ENCODE peak calls at places on chromosome 18, in five cellular contexts. H is H1, E is mammary epithelial cell, A is HCT116, Q is GM23248. Y is an unnamed sample. For H3K79me2 and H3K36me3, the result is how much of the 10 kb centered on the place peaks cover.

GRCh38 chr18:61394983-61395382 is 61.8 kb downstream of the CDH20 start:
- DNase-seq in A (no peak), H (no peak), E (no peak), Q (peak), Y (no peak)

GRCh38 chr18:76447268-76447890 is 47.7 kb downstream of the ZNF516 start:
- DNase-seq in A (no peak), E (no peak), Q (peak), H (no peak), Y (no peak)

GRCh38 chr18:12837747-12838146 is 46.3 kb downstream of the PTPN2 start:
- DNase-seq in E (peak), H (no peak), A (no peak), Q (peak), Y (no peak)

GRCh38 chr18:12904012-12904516 is 20.0 kb upstream of the PTPN2 start:
- DNase-seq in E (no peak), A (no peak), Q (no peak), H (no peak), Y (no peak)

GRCh38 chr18:23855721-23856120 is 158.8 kb upstream of the TTC39C start:
- DNase-seq in E (no peak), A (no peak), H (no peak), Q (no peak), Y (no peak)

GRCh38 chr18:55863876-55864275 is 275.9 kb upstream of the TCF4 start:
- DNase-seq in A (no peak), E (no peak), H (no peak), Q (peak), Y (no peak)

GRCh38 chr18:56545539-56545938 is 92.9 kb downstream of the TXNL1 start:
- DNase-seq in H (no peak), Q (peak), E (no peak), A (no peak), Y (no peak)

GRCh38 chr18:61333746-61334490 is 688 bp downstream of the CDH20 start:
- DNase-seq in Q (peak), E (peak), A (no peak), H (no peak), Y (no peak)

GRCh38 chr18:23844991-23845680 is 155.9 kb downstream of the LAMA3 start:
- DNase-seq in Q (peak), E (peak), H (no peak), A (no peak), Y (no peak)

GRCh38 chr18:50163505-50163904 is 31.4 kb downstream of the MYO5B start:
- DNase-seq in A (no peak), Q (no peak), E (no peak), H (no peak), Y (no peak)

GRCh38 chr18:44149706-44150105 is 531.0 kb upstream of the SETBP1 start:
- DNase-seq in A (no peak), E (peak), H (no peak), Q (peak), Y (peak)

GRCh38 chr18:10022365-10022764 is 108.5 kb downstream of the VAPA start:
- DNase-seq in A (no peak), E (no peak), Q (no peak), H (no peak), Y (no peak)

GRCh38 chr18:13275075-13275474 is 56.5 kb downstream of the LDLRAD4 start:
- DNase-seq in H (no peak), Q (no peak), E (no peak), A (no peak), Y (no peak)

GRCh38 chr18:48990497-48991298 is 39.9 kb upstream of the SMAD7 start:
- DNase-seq in Q (peak), E (peak), H (no peak), A (no peak), Y (no peak)

GRCh38 chr18:45248240-45248903 is 366.9 kb upstream of the SLC14A2 start:
- DNase-seq in A (no peak), E (no peak), H (no peak), Q (peak), Y (no peak)

GRCh38 chr18:78913830-78914585 is 65.6 kb upstream of the SALL3 start:
- DNase-seq in H (no peak), Q (no peak), E (no peak), A (no peak), Y (no peak)

GRCh38 chr18:22169011-22169888 is at the start of gene GATA6:
- DNase-seq in H (peak), E (peak), A (peak), Q (peak), Y (peak)

GRCh38 chr18:398866-399637 is 101.4 kb downstream of the COLEC12 start:
- DNase-seq in H (no peak), Q (no peak), A (no peak), E (no peak), Y (no peak)

GRCh38 chr18:67104700-67105284 is 411.7 kb downstream of the DSEL start:
- DNase-seq in E (peak), H (peak), Q (peak), A (no peak), Y (no peak)

GRCh38 chr18:40414155-40414754 is 1540.8 kb upstream of the PIK3C3 start:
- DNase-seq in E (no peak), H (no peak), Q (peak), A (no peak), Y (no peak)

GRCh38 chr18:9000736-9001135 is 101.8 kb upstream of the NDUFV2 start:
- DNase-seq in Q (no peak), A (no peak), H (no peak), E (no peak), Y (no peak)

GRCh38 chr18:36620801-36621200 is 208.0 kb downstream of the TPGS2 start:
- DNase-seq in H (no peak), Q (peak), A (no peak), E (no peak), Y (no peak)

GRCh38 chr18:55097406-55098170 is 138.3 kb upstream of the CCDC68 start:
- DNase-seq in H (no peak), E (no peak), A (no peak), Q (peak), Y (no peak)

GRCh38 chr18:70469916-70470315 is 181.1 kb downstream of the SOCS6 start:
- DNase-seq in E (no peak), Q (peak), A (no peak), H (no peak), Y (no peak)

GRCh38 chr18:57050314-57050949 is 96.5 kb upstream of the BOD1L2 start:
- DNase-seq in A (no peak), Q (no peak), E (no peak), H (no peak), Y (no peak)

GRCh38 chr18:51135361-51135760 is 62.1 kb downstream of the MEX3C start:
- DNase-seq in A (no peak), H (no peak), Q (peak), E (peak), Y (peak)

GRCh38 chr18:70422061-70422965 is 133.5 kb downstream of the SOCS6 start:
- DNase-seq in A (peak), H (no peak), E (peak), Q (peak), Y (peak)

GRCh38 chr18:22678486-22678885 is 254.6 kb upstream of the RBBP8 start:
- DNase-seq in Q (no peak), H (no peak), A (no peak), E (no peak), Y (no peak)

GRCh38 chr18:70337139-70337972 is 48.5 kb downstream of the SOCS6 start:
- DNase-seq in H (peak), A (peak), E (peak), Q (peak), Y (peak)

GRCh38 chr18:7598167-7599062 is 31.3 kb downstream of the PTPRM start:
- DNase-seq in H (no peak), A (no peak), Q (peak), E (no peak), Y (no peak)

GRCh38 chr18:73897517-73897916 is 250.1 kb downstream of the FBXO15 start:
- DNase-seq in Q (no peak), A (no peak), H (no peak), E (no peak), Y (no peak)

GRCh38 chr18:50783553-50783952 is 36.3 kb downstream of the MRO start:
- DNase-seq in E (no peak), Q (no peak), A (no peak), H (no peak), Y (no peak)

GRCh38 chr18:58495634-58496033 is 133.3 kb downstream of the ALPK2 start:
- DNase-seq in Q (no peak), H (no peak), A (no peak), E (no peak), Y (no peak)

GRCh38 chr18:75268206-75268605 is 57.6 kb downstream of the TSHZ1 start:
- DNase-seq in Q (no peak), A (no peak), E (no peak), H (no peak), Y (no peak)
- H3K79me2 ChIP-seq in Q (under half), A (under half), E (under half), H (under half), Y (under half)

GRCh38 chr18:46480187-46480586 is 176.8 kb downstream of the LOXHD1 start:
- DNase-seq in A (no peak), E (no peak), H (no peak), Q (no peak), Y (no peak)

GRCh38 chr18:46478796-46479195 is 178.2 kb downstream of the LOXHD1 start:
- DNase-seq in H (no peak), E (no peak), A (no peak), Q (no peak), Y (no peak)

GRCh38 chr18:46482831-46483230 is 174.2 kb downstream of the LOXHD1 start:
- DNase-seq in E (no peak), H (no peak), A (no peak), Q (no peak), Y (no peak)

GRCh38 chr18:46481048-46481846 is 175.8 kb downstream of the LOXHD1 start:
- DNase-seq in Q (peak), H (no peak), A (peak), E (no peak), Y (no peak)

DNA sequence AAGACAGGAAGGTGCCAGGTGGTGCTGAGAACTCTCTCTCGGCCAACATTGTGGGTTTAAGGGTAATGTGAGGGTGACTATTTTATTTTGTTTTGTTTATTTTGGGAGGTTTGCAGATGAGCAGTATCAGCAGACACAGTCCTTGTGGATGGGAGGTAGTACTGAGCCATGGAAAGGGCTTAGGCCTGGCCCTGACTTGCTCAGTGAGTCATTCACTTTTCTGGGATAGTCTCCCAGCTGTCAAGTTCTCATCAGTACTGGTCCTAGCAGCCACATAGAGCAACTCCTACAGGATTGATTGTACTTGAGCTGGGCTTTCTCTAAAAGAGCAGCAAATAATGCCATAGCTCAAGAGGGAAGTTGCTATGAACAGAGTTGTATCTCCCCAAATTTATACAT is 175.2 kb downstream of the LOXHD1 start:
- DNase-seq in H (no peak), Q (peak), A (no peak), E (peak), Y (peak)
- H3K36me3 ChIP-seq in H (under half), Q (under half), A (under half), E (under half), Y (under half)

DNA sequence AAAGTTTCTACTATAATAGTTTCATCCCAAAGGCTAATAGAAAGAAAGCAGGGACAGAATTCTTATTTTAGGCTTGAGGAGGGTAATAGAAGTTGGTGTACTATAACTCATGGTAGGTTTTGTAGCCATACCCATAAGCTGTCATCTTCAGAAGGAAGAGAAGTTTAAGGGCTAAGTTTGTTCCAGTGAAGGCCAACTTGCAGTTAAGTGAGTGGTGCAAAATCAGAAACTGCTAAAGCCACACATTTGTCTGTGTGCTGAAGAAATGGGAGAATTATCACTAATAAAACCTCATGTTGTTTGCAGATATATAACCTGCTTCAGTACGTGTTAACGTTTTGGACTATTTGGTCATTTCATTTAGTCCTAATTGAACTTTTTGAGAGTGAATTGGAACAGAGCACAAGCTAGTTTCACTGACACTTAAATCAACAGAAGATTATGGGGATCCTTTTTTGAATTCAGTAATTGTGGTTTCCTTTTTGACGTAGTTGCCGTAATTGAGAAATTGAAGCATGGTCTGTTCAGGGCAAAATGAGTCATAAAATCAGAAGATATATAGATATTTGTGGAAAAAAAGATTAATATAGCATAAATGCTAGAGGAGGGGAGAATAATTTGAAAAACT is 69.1 kb downstream of the PHLPP1 start:
- DNase-seq in Q (no peak), A (no peak), E (no peak), H (no peak), Y (no peak)
- H3K79me2 ChIP-seq in Q (half or more), A (under half), E (half or more), H (under half), Y (under half)

GRCh38 chr18:26074256-26074655 is 16.2 kb downstream of the SS18 start:
- DNase-seq in E (no peak), H (no peak), Q (no peak), A (no peak), Y (no peak)

GRCh38 chr18:26071725-26072124 is 18.7 kb downstream of the SS18 start:
- DNase-seq in H (no peak), Q (no peak), E (no peak), A (no peak), Y (no peak)

GRCh38 chr18:26073742-26074141 is 16.7 kb downstream of the SS18 start:
- DNase-seq in A (no peak), H (no peak), E (no peak), Q (no peak), Y (no peak)

DNA sequence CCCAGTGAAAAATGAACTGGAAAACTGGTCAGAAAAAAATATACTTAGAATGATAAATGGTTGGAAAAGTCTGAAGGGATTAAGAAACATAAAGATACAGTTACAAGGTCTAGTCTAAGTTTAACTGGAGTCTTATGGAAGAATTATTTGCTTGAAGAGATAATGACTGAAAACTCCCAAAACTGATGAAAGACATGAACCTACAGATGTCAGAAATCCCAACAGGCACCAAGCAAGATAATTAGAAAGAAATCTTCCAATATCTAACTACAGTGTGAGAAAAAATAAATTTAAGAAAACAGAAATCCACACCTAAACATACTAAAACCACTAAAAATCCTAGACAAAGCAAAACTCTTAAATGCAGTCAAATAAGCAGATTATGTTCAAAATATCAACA is 19.4 kb downstream of the SS18 start:
- DNase-seq in A (no peak), H (no peak), Q (no peak), E (no peak), Y (no peak)
- H3K36me3 ChIP-seq in A (under half), H (under half), Q (half or more), E (under half), Y (under half)

DNA sequence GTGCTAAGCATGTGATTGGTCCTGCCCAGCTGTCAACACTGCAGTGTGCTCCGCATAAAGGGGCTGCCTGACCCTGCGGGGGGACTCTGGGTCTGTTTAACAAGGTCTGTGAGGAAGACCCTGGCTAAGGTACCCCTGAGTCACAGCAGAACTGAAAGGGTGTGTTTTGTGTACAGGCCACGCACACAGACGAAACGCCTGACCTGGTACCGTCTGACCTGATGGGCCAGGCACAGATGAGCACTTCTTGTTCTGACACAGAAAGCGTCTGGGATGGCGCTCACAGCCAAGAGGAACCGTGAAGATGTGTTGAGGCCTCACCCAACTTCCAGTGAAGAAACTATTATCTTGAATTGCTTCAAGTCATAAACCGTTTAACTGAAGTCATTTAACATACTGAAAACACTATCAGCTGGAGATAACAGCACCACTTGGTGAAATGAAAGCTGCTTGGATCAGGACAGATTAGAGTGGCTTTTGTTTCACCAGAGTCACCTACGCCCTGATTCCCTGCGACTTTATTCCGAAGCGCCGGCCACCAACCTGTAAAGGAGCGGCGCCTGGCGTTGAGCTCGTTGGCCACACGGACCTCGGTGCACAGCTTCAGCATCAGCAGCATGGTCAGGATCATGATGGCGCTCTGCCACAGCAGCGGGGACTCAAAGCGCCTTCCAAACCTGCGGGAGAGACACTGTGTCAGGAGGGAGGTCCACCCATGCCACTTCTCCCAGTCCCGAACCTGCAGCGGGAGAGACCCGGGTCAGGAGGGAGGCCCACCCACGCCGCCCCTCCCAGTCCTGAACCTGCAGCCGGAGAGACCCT is 8.5 kb downstream of the SLC66A2 start:
- DNase-seq in E (no peak), H (no peak), A (no peak), Q (no peak), Y (no peak)
- H3K79me2 ChIP-seq in E (half or more), H (under half), A (half or more), Q (half or more), Y (half or more)

Y was measured in keratinocyte.